ENCODE peak calls at places on chromosome 6, in ten cellular contexts. One of them, this sample, is unnamed.

GRCh38 chr6:21594427-21595264 is 1.1 kb downstream of the SOX4 start:
- DNase-seq in HFFc6: peak
- DNase-seq in AG09319: no peak
- DNase-seq in astrocyte of the spinal cord: peak
- DNase-seq in body of pancreas: peak
- DNase-seq in WTC11: peak
- DNase-seq in foreskin fibroblast: peak
- DNase-seq in cardiac fibroblast: peak
- DNase-seq in H1: no peak
- DNase-seq in IMR-90: peak
- DNase-seq in this sample: peak

GRCh38 chr6:156779206-156780116 is 2.3 kb downstream of the ARID1B start:
- DNase-seq in HFFc6: no peak
- DNase-seq in AG09319: no peak
- DNase-seq in astrocyte of the spinal cord: no peak
- DNase-seq in body of pancreas: peak
- DNase-seq in WTC11: peak
- DNase-seq in foreskin fibroblast: peak
- DNase-seq in cardiac fibroblast: peak
- DNase-seq in H1: no peak
- DNase-seq in IMR-90: no peak
- DNase-seq in this sample: no peak

GRCh38 chr6:158150701-158151100 is 17.4 kb downstream of the SERAC1 start:
- DNase-seq in HFFc6: peak
- DNase-seq in AG09319: no peak
- DNase-seq in astrocyte of the spinal cord: peak
- DNase-seq in body of pancreas: no peak
- DNase-seq in WTC11: no peak
- DNase-seq in foreskin fibroblast: peak
- DNase-seq in cardiac fibroblast: peak
- DNase-seq in H1: no peak
- DNase-seq in IMR-90: peak
- DNase-seq in this sample: peak

GRCh38 chr6:30200551-30201281 is 12.5 kb downstream of the TRIM26 start:
- DNase-seq in HFFc6: no peak
- DNase-seq in AG09319: no peak
- DNase-seq in astrocyte of the spinal cord: no peak
- DNase-seq in body of pancreas: no peak
- DNase-seq in WTC11: no peak
- DNase-seq in foreskin fibroblast: no peak
- DNase-seq in cardiac fibroblast: no peak
- DNase-seq in H1: no peak
- DNase-seq in IMR-90: no peak
- DNase-seq in this sample: no peak

GRCh38 chr6:35683267-35683666 is 5.4 kb downstream of the FKBP5 start:
- DNase-seq in HFFc6: no peak
- DNase-seq in AG09319: no peak
- DNase-seq in astrocyte of the spinal cord: no peak
- DNase-seq in body of pancreas: no peak
- DNase-seq in WTC11: no peak
- DNase-seq in foreskin fibroblast: no peak
- DNase-seq in cardiac fibroblast: no peak
- DNase-seq in H1: no peak
- DNase-seq in IMR-90: no peak
- DNase-seq in this sample: no peak

GRCh38 chr6:144055121-144055931 is 40.0 kb downstream of the SF3B5 start:
- DNase-seq in HFFc6: no peak
- DNase-seq in AG09319: no peak
- DNase-seq in astrocyte of the spinal cord: no peak
- DNase-seq in body of pancreas: no peak
- DNase-seq in WTC11: no peak
- DNase-seq in foreskin fibroblast: no peak
- DNase-seq in cardiac fibroblast: no peak
- DNase-seq in H1: no peak
- DNase-seq in IMR-90: no peak
- DNase-seq in this sample: no peak

GRCh38 chr6:168136001-168136400 is 57.0 kb upstream of the FRMD1 start:
- DNase-seq in HFFc6: no peak
- DNase-seq in AG09319: no peak
- DNase-seq in astrocyte of the spinal cord: no peak
- DNase-seq in body of pancreas: no peak
- DNase-seq in WTC11: no peak
- DNase-seq in foreskin fibroblast: no peak
- DNase-seq in cardiac fibroblast: no peak
- DNase-seq in H1: no peak
- DNase-seq in IMR-90: no peak
- DNase-seq in this sample: no peak

GRCh38 chr6:107152633-107153032 is 37.3 kb upstream of the BEND3 start:
- DNase-seq in HFFc6: no peak
- DNase-seq in AG09319: no peak
- DNase-seq in astrocyte of the spinal cord: no peak
- DNase-seq in body of pancreas: peak
- DNase-seq in WTC11: no peak
- DNase-seq in foreskin fibroblast: no peak
- DNase-seq in cardiac fibroblast: no peak
- DNase-seq in H1: no peak
- DNase-seq in IMR-90: no peak
- DNase-seq in this sample: no peak

GRCh38 chr6:142907017-142907470 is 37.9 kb downstream of the HIVEP2 start:
- DNase-seq in HFFc6: no peak
- DNase-seq in AG09319: no peak
- DNase-seq in astrocyte of the spinal cord: no peak
- DNase-seq in body of pancreas: no peak
- DNase-seq in WTC11: no peak
- DNase-seq in foreskin fibroblast: no peak
- DNase-seq in cardiac fibroblast: no peak
- DNase-seq in H1: no peak
- DNase-seq in IMR-90: no peak
- DNase-seq in this sample: no peak

GRCh38 chr6:2037230-2037926 is 208.0 kb downstream of the GMDS start:
- DNase-seq in HFFc6: peak
- DNase-seq in AG09319: no peak
- DNase-seq in astrocyte of the spinal cord: peak
- DNase-seq in body of pancreas: no peak
- DNase-seq in WTC11: no peak
- DNase-seq in foreskin fibroblast: no peak
- DNase-seq in cardiac fibroblast: peak
- DNase-seq in H1: no peak
- DNase-seq in IMR-90: peak
- DNase-seq in this sample: no peak
- TF ChIP-seq CTCF in HFFc6: peak
- TF ChIP-seq CTCF in AG09319: no peak
- TF ChIP-seq CTCF in astrocyte of the spinal cord: peak
- TF ChIP-seq CTCF in body of pancreas: no peak
- TF ChIP-seq CTCF in WTC11: no peak
- TF ChIP-seq CTCF in foreskin fibroblast: no peak
- TF ChIP-seq CTCF in cardiac fibroblast: no peak
- TF ChIP-seq CTCF in H1: no peak
- TF ChIP-seq CTCF in IMR-90: peak
- TF ChIP-seq CTCF in this sample: no peak

GRCh38 chr6:136822379-136823127 is at the start of gene PEX7:
- DNase-seq in HFFc6: peak
- DNase-seq in AG09319: peak
- DNase-seq in astrocyte of the spinal cord: peak
- DNase-seq in body of pancreas: peak
- DNase-seq in WTC11: peak
- DNase-seq in foreskin fibroblast: peak
- DNase-seq in cardiac fibroblast: peak
- DNase-seq in H1: peak
- DNase-seq in IMR-90: peak
- DNase-seq in this sample: peak
- TF ChIP-seq CTCF in HFFc6: peak
- TF ChIP-seq CTCF in AG09319: peak
- TF ChIP-seq CTCF in astrocyte of the spinal cord: peak
- TF ChIP-seq CTCF in body of pancreas: peak
- TF ChIP-seq CTCF in WTC11: peak
- TF ChIP-seq CTCF in foreskin fibroblast: peak
- TF ChIP-seq CTCF in cardiac fibroblast: peak
- TF ChIP-seq CTCF in H1: peak
- TF ChIP-seq CTCF in IMR-90: peak
- TF ChIP-seq CTCF in this sample: peak

GRCh38 chr6:33383427-33384185 is 8.0 kb upstream of the KIFC1 start:
- DNase-seq in HFFc6: no peak
- DNase-seq in AG09319: no peak
- DNase-seq in astrocyte of the spinal cord: no peak
- DNase-seq in body of pancreas: no peak
- DNase-seq in WTC11: no peak
- DNase-seq in foreskin fibroblast: no peak
- DNase-seq in cardiac fibroblast: no peak
- DNase-seq in H1: no peak
- DNase-seq in IMR-90: no peak
- DNase-seq in this sample: no peak
- TF ChIP-seq CTCF in HFFc6: no peak
- TF ChIP-seq CTCF in AG09319: no peak
- TF ChIP-seq CTCF in astrocyte of the spinal cord: no peak
- TF ChIP-seq CTCF in body of pancreas: no peak
- TF ChIP-seq CTCF in WTC11: no peak
- TF ChIP-seq CTCF in foreskin fibroblast: no peak
- TF ChIP-seq CTCF in cardiac fibroblast: no peak
- TF ChIP-seq CTCF in H1: no peak
- TF ChIP-seq CTCF in IMR-90: no peak
- TF ChIP-seq CTCF in this sample: no peak

DNA sequence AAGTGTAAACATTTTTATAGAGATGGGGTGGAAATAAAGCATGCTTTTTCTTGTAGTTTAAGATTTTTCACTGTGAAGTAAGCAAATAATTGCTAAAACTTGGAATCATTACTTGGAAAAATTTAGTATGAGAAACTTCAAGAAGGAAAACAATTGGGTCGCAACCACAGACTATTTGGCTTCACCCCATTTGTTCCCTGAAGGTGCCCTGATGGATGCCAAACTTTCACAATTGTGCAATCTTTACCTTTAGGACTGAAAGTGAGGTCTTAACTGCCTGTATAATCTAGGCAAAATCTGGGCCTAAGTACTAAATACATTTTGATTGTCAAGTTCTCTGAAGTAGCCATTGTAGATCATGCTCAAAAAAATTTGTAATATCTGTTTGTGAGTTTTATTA is 330.1 kb downstream of the HDGFL1 start:
- DNase-seq in HFFc6: no peak
- DNase-seq in AG09319: no peak
- DNase-seq in astrocyte of the spinal cord: no peak
- DNase-seq in body of pancreas: no peak
- DNase-seq in WTC11: no peak
- DNase-seq in foreskin fibroblast: no peak
- DNase-seq in cardiac fibroblast: no peak
- DNase-seq in H1: no peak
- DNase-seq in IMR-90: no peak
- DNase-seq in this sample: no peak
- TF ChIP-seq CTCF in HFFc6: no peak
- TF ChIP-seq CTCF in AG09319: no peak
- TF ChIP-seq CTCF in astrocyte of the spinal cord: no peak
- TF ChIP-seq CTCF in body of pancreas: no peak
- TF ChIP-seq CTCF in WTC11: no peak
- TF ChIP-seq CTCF in foreskin fibroblast: no peak
- TF ChIP-seq CTCF in cardiac fibroblast: no peak
- TF ChIP-seq CTCF in H1: no peak
- TF ChIP-seq CTCF in IMR-90: no peak
- TF ChIP-seq CTCF in this sample: no peak

GRCh38 chr6:93568169-93568568 is 148.8 kb upstream of the EPHA7 start:
- DNase-seq in HFFc6: no peak
- DNase-seq in AG09319: no peak
- DNase-seq in astrocyte of the spinal cord: no peak
- DNase-seq in body of pancreas: no peak
- DNase-seq in WTC11: no peak
- DNase-seq in foreskin fibroblast: no peak
- DNase-seq in cardiac fibroblast: no peak
- DNase-seq in H1: no peak
- DNase-seq in IMR-90: no peak
- DNase-seq in this sample: no peak

GRCh38 chr6:93566285-93566684 is 146.9 kb upstream of the EPHA7 start:
- DNase-seq in HFFc6: no peak
- DNase-seq in AG09319: no peak
- DNase-seq in astrocyte of the spinal cord: no peak
- DNase-seq in body of pancreas: no peak
- DNase-seq in WTC11: no peak
- DNase-seq in foreskin fibroblast: peak
- DNase-seq in cardiac fibroblast: no peak
- DNase-seq in H1: no peak
- DNase-seq in IMR-90: no peak
- DNase-seq in this sample: no peak

GRCh38 chr6:93575495-93575894 is 156.1 kb upstream of the EPHA7 start:
- DNase-seq in HFFc6: no peak
- DNase-seq in AG09319: no peak
- DNase-seq in astrocyte of the spinal cord: no peak
- DNase-seq in body of pancreas: no peak
- DNase-seq in WTC11: no peak
- DNase-seq in foreskin fibroblast: no peak
- DNase-seq in cardiac fibroblast: no peak
- DNase-seq in H1: no peak
- DNase-seq in IMR-90: no peak
- DNase-seq in this sample: no peak

GRCh38 chr6:93567164-93567563 is 147.8 kb upstream of the EPHA7 start:
- DNase-seq in HFFc6: no peak
- DNase-seq in AG09319: no peak
- DNase-seq in astrocyte of the spinal cord: no peak
- DNase-seq in body of pancreas: no peak
- DNase-seq in WTC11: no peak
- DNase-seq in foreskin fibroblast: no peak
- DNase-seq in cardiac fibroblast: no peak
- DNase-seq in H1: no peak
- DNase-seq in IMR-90: no peak
- DNase-seq in this sample: no peak

DNA sequence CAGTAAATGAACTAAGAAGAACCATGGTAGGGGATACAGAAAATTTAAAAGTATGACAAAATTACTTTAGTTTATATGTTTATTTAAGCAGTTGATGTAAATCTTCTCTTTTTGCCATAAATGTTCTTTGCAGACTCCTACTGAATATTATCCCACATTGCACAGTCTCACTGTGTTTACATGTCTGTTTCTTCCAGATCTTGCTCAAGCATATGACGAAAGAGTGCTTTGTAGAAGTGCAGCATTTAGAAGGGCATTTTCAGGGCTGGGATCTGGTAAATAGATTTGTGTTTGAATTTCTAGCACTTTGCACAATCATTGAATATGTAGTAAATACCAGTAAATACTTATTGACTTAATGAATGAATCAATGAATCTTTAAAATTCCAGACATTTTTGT is 152.0 kb upstream of the EPHA7 start:
- DNase-seq in HFFc6: no peak
- DNase-seq in AG09319: no peak
- DNase-seq in astrocyte of the spinal cord: no peak
- DNase-seq in body of pancreas: no peak
- DNase-seq in WTC11: no peak
- DNase-seq in foreskin fibroblast: no peak
- DNase-seq in cardiac fibroblast: no peak
- DNase-seq in H1: no peak
- DNase-seq in IMR-90: no peak
- DNase-seq in this sample: no peak
- TF ChIP-seq CTCF in HFFc6: no peak
- TF ChIP-seq CTCF in AG09319: no peak
- TF ChIP-seq CTCF in astrocyte of the spinal cord: no peak
- TF ChIP-seq CTCF in body of pancreas: no peak
- TF ChIP-seq CTCF in WTC11: no peak
- TF ChIP-seq CTCF in foreskin fibroblast: no peak
- TF ChIP-seq CTCF in cardiac fibroblast: no peak
- TF ChIP-seq CTCF in H1: no peak
- TF ChIP-seq CTCF in IMR-90: no peak
- TF ChIP-seq CTCF in this sample: no peak

This sample was measured in fibroblast of villous mesenchyme.